ENCODE peak calls at places on chromosomes 1 and 21, in ten cellular contexts. A is lung, B is GM23338, H is A549, M is AG04450, J is cardiac fibroblast, Z is AG09309, D is thyroid gland, R is ovary, U is body of pancreas. O is an unnamed sample.
A peak's percentile ranks its signal among the peaks of the same experiment; 100 is the strongest.

GRCh38 chr1:183019860-183020259 is 3.4 kb upstream of the LAMC1 start:
- DNase-seq in D (peak; percentile 77), H (peak; percentile 62), R (no peak), A (no peak), B (peak; percentile 69), J (peak; percentile 71), U (peak; percentile 68), M (no peak), Z (no peak), O (no peak)

GRCh38 chr1:41559331-41559730 is 74.8 kb upstream of the EDN2 start:
- DNase-seq in A (no peak), R (no peak), U (no peak), B (no peak), H (no peak), M (no peak), D (no peak), Z (no peak), J (no peak), O (no peak)

GRCh38 chr1:207302618-207303408 is 18.7 kb upstream of the CD55 start:
- DNase-seq in H (no peak), J (peak; percentile 48), B (no peak), M (no peak), R (no peak), Z (no peak), D (no peak), U (no peak), A (no peak), O (no peak)

GRCh38 chr1:169879034-169879835 is 14.5 kb downstream of the SCYL3 start:
- DNase-seq in R (no peak), A (no peak), Z (no peak), D (no peak), U (no peak), B (no peak), J (no peak), M (no peak), H (no peak), O (no peak)

GRCh38 chr1:58047265-58047858 is 499.2 kb downstream of the OMA1 start:
- DNase-seq in M (no peak), J (peak; percentile 8), H (peak; percentile 12), D (peak; percentile 27), A (no peak), R (no peak), U (peak; percentile 9), B (peak; percentile 59), Z (no peak), O (peak; percentile 23)

GRCh38 chr1:182634306-182635072 is 30.3 kb upstream of the RGS16 start:
- DNase-seq in H (no peak), A (no peak), U (no peak), M (no peak), R (no peak), J (no peak), Z (no peak), D (no peak), B (no peak), O (no peak)

GRCh38 chr1:1208713-1209433 is 2.5 kb upstream of the TNFRSF18 start:
- DNase-seq in R (no peak), M (no peak), A (no peak), U (no peak), H (no peak), Z (no peak), J (no peak), B (peak; percentile 0), D (no peak), O (no peak)

GRCh38 chr1:156102634-156103511 is 11.6 kb upstream of the LMNA start:
- DNase-seq in M (no peak), Z (no peak), D (no peak), B (no peak), J (peak; percentile 61), H (no peak), R (peak; percentile 58), U (no peak), A (no peak), O (no peak)

GRCh38 chr1:10280442-10281350 is 70.3 kb downstream of the KIF1B start:
- DNase-seq in A (no peak), H (no peak), B (no peak), M (peak; percentile 7), J (no peak), R (no peak), Z (peak; percentile 24), U (no peak), D (no peak), O (no peak)

GRCh38 chr21:38355992-38356781 is 99.4 kb downstream of the KCNJ15 start:
- DNase-seq in A (peak; percentile 86), R (peak; percentile 82), D (peak; percentile 86), Z (no peak), H (peak; percentile 66), U (peak; percentile 77), J (peak; percentile 77), B (peak; percentile 88), M (peak; percentile 27), O (peak; percentile 71)

GRCh38 chr21:36347278-36347961 is 27.4 kb downstream of the MORC3 start:
- DNase-seq in D (no peak), H (no peak), J (no peak), A (no peak), U (no peak), Z (no peak), B (no peak), R (no peak), M (no peak), O (no peak)

GRCh38 chr1:183630748-183631147 is 4.8 kb downstream of the ARPC5 start:
- DNase-seq in J (peak; percentile 54), Z (peak; percentile 72), H (no peak), B (no peak), D (no peak), R (no peak), M (no peak), A (no peak), U (no peak), O (no peak)

GRCh38 chr1:112465122-112465521 is 43.6 kb upstream of the WNT2B start:
- DNase-seq in U (no peak), D (no peak), Z (no peak), J (peak; percentile 35), M (no peak), A (no peak), H (no peak), B (no peak), R (no peak), O (no peak)

GRCh38 chr1:157540852-157541251 is 11.5 kb downstream of the FCRL5 start:
- DNase-seq in M (no peak), H (no peak), B (no peak), R (no peak), Z (no peak), D (no peak), U (no peak), A (no peak), J (no peak), O (no peak)

GRCh38 chr1:11499825-11500331 is 20.9 kb downstream of the DISP3 start:
- DNase-seq in U (peak; percentile 17), B (peak; percentile 41), A (no peak), J (no peak), M (no peak), Z (no peak), R (no peak), H (no peak), D (no peak), O (no peak)

GRCh38 chr1:88763649-88764406 is 79.8 kb downstream of the PKN2 start:
- DNase-seq in B (no peak), J (peak; percentile 8), A (no peak), M (no peak), Z (peak; percentile 41), R (no peak), H (no peak), U (no peak), D (no peak), O (no peak)

GRCh38 chr1:178168535-178168934 is 74.6 kb downstream of the RASAL2 start:
- DNase-seq in H (no peak), D (no peak), B (no peak), M (peak; percentile 13), Z (no peak), U (no peak), J (peak; percentile 56), R (no peak), A (no peak), O (no peak)

GRCh38 chr21:42193131-42193671 is 25.7 kb upstream of the ABCG1 start:
- DNase-seq in M (no peak), Z (no peak), J (no peak), B (no peak), H (no peak), A (peak; percentile 13), R (no peak), D (no peak), U (no peak), O (no peak)

GRCh38 chr1:115883240-115883639 is 42.3 kb upstream of the NHLH2 start:
- DNase-seq in R (no peak), Z (no peak), M (no peak), D (no peak), H (no peak), U (no peak), A (no peak), J (no peak), B (no peak), O (no peak)

GRCh38 chr1:43704838-43705237 is 2.5 kb upstream of the ST3GAL3 start:
- DNase-seq in M (no peak), A (no peak), B (peak; percentile 17), R (peak; percentile 38), J (peak; percentile 74), U (no peak), H (peak; percentile 40), D (no peak), Z (no peak), O (peak; percentile 18)
- TF ChIP-seq CTCF in M (no peak), A (no peak), B (no peak), R (no peak), J (peak; percentile 10), U (no peak), H (no peak), D (no peak), Z (peak; percentile 29), O (peak; percentile 12)

GRCh38 chr21:21200103-21200938 is 202.1 kb downstream of the NCAM2 start:
- DNase-seq in Z (peak; percentile 57), U (peak; percentile 38), M (peak; percentile 93), R (peak; percentile 61), H (peak; percentile 3), B (no peak), J (peak; percentile 99), A (peak; percentile 34), D (no peak), O (no peak)
- H3K4me3 ChIP-seq in Z (no peak overlapping the region), U (no peak overlapping the region), M (no peak overlapping the region), R (no peak overlapping the region), H (no peak overlapping the region), B (no peak overlapping the region), J (no peak overlapping the region), A (no peak overlapping the region), D (no peak overlapping the region), O (no peak overlapping the region)

DNA sequence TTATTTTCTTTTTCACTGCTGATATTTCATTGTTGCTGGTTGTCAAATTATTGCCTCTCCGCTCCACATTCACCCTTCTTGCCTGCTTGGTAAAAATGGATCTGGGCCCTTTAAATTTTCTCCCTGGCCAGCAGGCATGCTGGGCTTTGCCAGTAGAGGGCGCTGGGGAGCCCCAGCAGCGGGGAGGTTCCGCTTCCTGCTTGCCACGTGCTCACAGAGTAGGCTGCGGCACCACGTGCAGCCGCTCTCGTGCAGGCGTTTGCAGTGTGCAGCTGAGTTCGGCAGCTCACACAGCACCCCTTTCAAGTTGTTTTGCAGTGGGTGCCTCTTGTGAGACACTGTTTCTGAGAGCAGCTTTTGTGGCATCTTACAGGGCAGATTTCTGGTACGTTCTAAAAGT is at the start of gene ACTL8:
- DNase-seq in R (no peak), Z (no peak), M (no peak), B (no peak), U (no peak), D (no peak), A (no peak), J (no peak), H (peak; percentile 44), O (peak; percentile 6)
- TF ChIP-seq CTCF in R (no peak), Z (no peak), M (peak; percentile 23), B (peak; percentile 41), U (no peak), D (no peak), A (no peak), J (peak; percentile 33), H (no peak), O (peak; percentile 31)

GRCh38 chr1:40003156-40004093 is 37.1 kb upstream of the CAP1 start:
- DNase-seq in U (no peak), M (no peak), D (no peak), A (no peak), R (no peak), B (no peak), H (no peak), Z (no peak), J (no peak), O (peak; percentile 82)
- H3K4me3 ChIP-seq in U (no peak overlapping the region), M (no peak overlapping the region), D (no peak overlapping the region), A (no peak overlapping the region), R (no peak overlapping the region), B (no peak overlapping the region), H (no peak overlapping the region), Z (no peak overlapping the region), J (no peak overlapping the region), O (peak overlapping the region; percentile 30)

O was measured in GM12865.